ENCODE peak calls at places on chromosomes 2 and 18, in five cellular contexts. Y is A549, H is HepG2, U is sigmoid colon, Q is K562. P is an unnamed sample.

GRCh38 chr2:217797170-217797569 is 205.6 kb downstream of the TNS1 start:
- DNase-seq in Y (no peak), H (no peak), U (peak), Q (no peak), P (peak)

GRCh38 chr18:63508634-63509033 is 31.9 kb downstream of the SERPINB5 start:
- DNase-seq in Y (no peak), H (no peak), U (no peak), Q (no peak), P (no peak)

GRCh38 chr2:201411421-201411820 is 39.8 kb downstream of the TRAK2 start:
- DNase-seq in Y (no peak), H (no peak), U (no peak), Q (no peak), P (no peak)

GRCh38 chr2:97728091-97728596 is 14.8 kb downstream of the ZAP70 start:
- DNase-seq in Y (no peak), H (no peak), U (peak), Q (no peak), P (no peak)

GRCh38 chr2:233436691-233437438 is 82.6 kb downstream of the DGKD start:
- DNase-seq in Y (no peak), H (no peak), U (peak), Q (no peak), P (no peak)

GRCh38 chr2:3443685-3444084 is 64.2 kb downstream of the TRAPPC12 start:
- DNase-seq in Y (peak), H (no peak), U (no peak), Q (no peak), P (no peak)

GRCh38 chr2:172464340-172465129 is 37.1 kb downstream of the ITGA6 start:
- DNase-seq in Y (no peak), H (peak), U (no peak), Q (no peak), P (no peak)

GRCh38 chr2:128799736-128800135 is 481.1 kb upstream of the HS6ST1 start:
- DNase-seq in Y (no peak), H (no peak), U (no peak), Q (no peak), P (no peak)

GRCh38 chr2:241122376-241123002 is 20.4 kb upstream of the MTERF4 start:
- DNase-seq in Y (no peak), H (no peak), U (peak), Q (no peak), P (no peak)

GRCh38 chr2:59184281-59185020 is 943.3 kb upstream of the FANCL start:
- DNase-seq in Y (no peak), H (no peak), U (no peak), Q (peak), P (no peak)

GRCh38 chr2:9768388-9768787 is 74.9 kb upstream of the TAF1B start:
- DNase-seq in Y (no peak), H (peak), U (no peak), Q (peak), P (no peak)

GRCh38 chr2:218218409-218219185 is 1.6 kb downstream of the ARPC2 start:
- DNase-seq in Y (no peak), H (no peak), U (no peak), Q (no peak), P (no peak)

DNA sequence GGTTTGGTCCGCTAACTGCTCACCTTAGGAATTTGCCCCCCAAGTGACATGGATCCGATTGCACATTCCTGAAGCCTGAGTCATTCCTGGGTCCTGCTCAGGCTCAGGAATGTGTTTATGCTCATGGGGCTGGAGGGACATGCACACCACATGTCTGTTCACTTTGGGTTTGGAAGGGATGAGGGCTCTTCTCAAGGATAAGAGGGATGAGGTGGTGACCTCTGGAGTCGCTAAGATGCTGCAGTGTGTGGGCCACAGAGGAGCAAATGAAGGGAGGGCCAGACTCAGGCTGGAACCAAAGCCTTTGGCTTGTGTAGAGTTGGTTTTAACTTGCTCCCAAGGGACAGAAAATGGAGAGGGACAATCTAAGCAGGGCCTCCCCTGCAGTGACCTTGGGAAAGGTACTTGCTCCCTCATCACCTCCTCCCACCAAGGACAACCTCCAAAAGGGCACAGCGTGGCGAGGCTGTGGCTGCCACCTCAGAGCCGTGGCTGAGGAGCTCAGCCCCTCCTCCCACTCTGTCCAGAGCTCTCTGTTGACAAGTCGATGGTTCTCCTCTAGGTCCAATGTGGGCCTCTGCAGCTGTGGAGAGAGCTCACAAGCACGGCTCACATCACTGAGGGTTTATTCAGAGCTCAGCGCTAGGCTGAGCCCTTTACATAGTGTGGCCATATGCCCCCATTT is 66.1 kb downstream of the HS1BP3 start:
- DNase-seq in Y (peak), H (peak), U (peak), Q (no peak), P (no peak)
- TF ChIP-seq EP300 in Y (peak), H (peak), U (no peak), Q (no peak), P (peak)

GRCh38 chr18:34120294-34120693 is 104.4 kb downstream of the NOL4 start:
- DNase-seq in Y (no peak), H (no peak), U (no peak), Q (no peak), P (no peak)

GRCh38 chr18:34115409-34116081 is 109.2 kb downstream of the NOL4 start:
- DNase-seq in Y (no peak), H (peak), U (no peak), Q (no peak), P (no peak)

GRCh38 chr18:34117319-34117718 is 107.4 kb downstream of the NOL4 start:
- DNase-seq in Y (no peak), H (no peak), U (no peak), Q (no peak), P (no peak)

GRCh38 chr18:34122724-34123334 is 101.9 kb downstream of the NOL4 start:
- DNase-seq in Y (peak), H (peak), U (no peak), Q (peak), P (peak)

GRCh38 chr18:34121157-34121807 is 103.4 kb downstream of the NOL4 start:
- DNase-seq in Y (no peak), H (peak), U (no peak), Q (no peak), P (no peak)
- TF ChIP-seq EP300 in Y (no peak), H (no peak), U (no peak), Q (no peak), P (no peak)

DNA sequence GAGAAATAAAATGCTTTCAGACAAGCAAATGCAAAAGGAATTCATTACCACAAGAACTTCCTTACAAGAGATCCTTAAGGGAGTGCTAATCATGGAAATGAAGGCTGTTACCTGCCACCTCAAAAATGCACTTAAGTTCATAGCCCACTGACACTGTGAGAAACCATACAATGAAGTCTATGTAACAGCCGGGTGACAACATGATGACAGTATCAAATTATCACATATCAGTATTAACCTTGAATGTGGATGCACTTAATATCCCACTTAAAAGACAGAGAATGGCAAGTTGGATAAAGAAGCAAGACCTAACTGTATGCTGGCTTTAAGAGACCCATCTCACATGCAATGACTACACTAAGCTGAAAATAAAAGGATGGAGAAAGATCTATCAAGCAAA is 403.4 kb upstream of the MC4R start:
- DNase-seq in Y (no peak), H (no peak), U (no peak), Q (no peak), P (no peak)
- TF ChIP-seq EP300 in Y (no peak), H (no peak), U (no peak), Q (no peak), P (no peak)

GRCh38 chr2:105337122-105338019 is at the start of gene C2orf49:
- DNase-seq in Y (peak), H (peak), U (peak), Q (peak), P (peak)
- TF ChIP-seq EP300 in Y (no peak), H (peak), U (no peak), Q (no peak), P (peak)

GRCh38 chr18:70672581-70672980 is 383.7 kb downstream of the SOCS6 start:
- DNase-seq in Y (no peak), H (no peak), U (no peak), Q (no peak), P (no peak)

GRCh38 chr18:70671889-70672551 is 383.2 kb downstream of the SOCS6 start:
- DNase-seq in Y (no peak), H (no peak), U (no peak), Q (no peak), P (no peak)

GRCh38 chr18:70673834-70674233 is 385.0 kb downstream of the SOCS6 start:
- DNase-seq in Y (no peak), H (no peak), U (no peak), Q (no peak), P (no peak)
- TF ChIP-seq EP300 in Y (no peak), H (no peak), U (no peak), Q (no peak), P (no peak)

GRCh38 chr2:207227062-207227748 is 61.5 kb upstream of the KLF7 start:
- DNase-seq in Y (no peak), H (no peak), U (peak), Q (no peak), P (no peak)

GRCh38 chr2:207227749-207228145 is 62.0 kb upstream of the KLF7 start:
- DNase-seq in Y (no peak), H (no peak), U (no peak), Q (no peak), P (no peak)

GRCh38 chr2:207226243-207226642 is 60.5 kb upstream of the KLF7 start:
- DNase-seq in Y (no peak), H (no peak), U (no peak), Q (no peak), P (no peak)

GRCh38 chr2:207225773-207226172 is 60.0 kb upstream of the KLF7 start:
- DNase-seq in Y (no peak), H (no peak), U (no peak), Q (no peak), P (no peak)

GRCh38 chr2:207226671-207227061 is 60.9 kb upstream of the KLF7 start:
- DNase-seq in Y (no peak), H (no peak), U (no peak), Q (no peak), P (no peak)
- TF ChIP-seq EP300 in Y (no peak), H (no peak), U (no peak), Q (no peak), P (no peak)